ENCODE peak calls at places on chromosomes 13 and 19, in ten cellular contexts. M is heart right ventricle; S is HTR-8/SVneo; K is M059J; Z is IMR-90; B is activated CD4-positive, alpha-beta T cell treated with anti-CD3 and anti-CD28 coated beads for 36 hours; G is pancreas; Q is esophagus squamous epithelium; F is anterior cingulate cortex; C is endothelial cell. E is an unnamed sample.

GRCh38 chr19:1970003-1970805 is 29.2 kb downstream of the CSNK1G2 start:
- DNase-seq in M (no peak), S (peak), K (peak), Z (no peak), B (no peak), G (no peak), Q (no peak), F (no peak), C (no peak), E (no peak)

GRCh38 chr19:41599175-41599966 is 23.4 kb downstream of the CEACAM21 start:
- DNase-seq in M (no peak), S (no peak), K (no peak), Z (no peak), B (no peak), G (no peak), Q (no peak), F (no peak), C (no peak), E (no peak)

GRCh38 chr13:75357576-75358295 is 124.2 kb downstream of the TBC1D4 start:
- DNase-seq in M (no peak), S (peak), K (peak), Z (peak), B (peak), G (no peak), Q (no peak), F (no peak), C (peak), E (peak)

GRCh38 chr19:45468159-45468651 is 409 bp downstream of the FOSB start:
- DNase-seq in M (no peak), S (no peak), K (no peak), Z (no peak), B (peak), G (peak), Q (no peak), F (no peak), C (no peak), E (no peak)

GRCh38 chr13:28220166-28220565 is 81.8 kb downstream of the PAN3 start:
- DNase-seq in M (no peak), S (no peak), K (peak), Z (peak), B (no peak), G (no peak), Q (no peak), F (no peak), C (no peak), E (peak)

GRCh38 chr19:34676697-34677385 is at the start of gene SCGB2B2:
- DNase-seq in M (peak), S (peak), K (no peak), Z (no peak), B (no peak), G (no peak), Q (no peak), F (peak), C (no peak), E (no peak)

GRCh38 chr13:113742000-113742441 is 17.0 kb upstream of the TMEM255B start:
- DNase-seq in M (no peak), S (peak), K (peak), Z (peak), B (peak), G (peak), Q (no peak), F (no peak), C (peak), E (peak)

GRCh38 chr19:39253374-39254149 is 4.9 kb upstream of the IFNL4 start:
- DNase-seq in M (no peak), S (no peak), K (no peak), Z (no peak), B (no peak), G (no peak), Q (no peak), F (no peak), C (no peak), E (no peak)

GRCh38 chr13:95882121-95882520 is 171.1 kb downstream of the UGGT2 start:
- DNase-seq in M (no peak), S (no peak), K (no peak), Z (no peak), B (no peak), G (no peak), Q (no peak), F (no peak), C (no peak), E (no peak)

GRCh38 chr13:88707652-88708051 is 1036.5 kb downstream of the SLITRK5 start:
- DNase-seq in M (no peak), S (no peak), K (no peak), Z (no peak), B (no peak), G (no peak), Q (no peak), F (no peak), C (no peak), E (no peak)

GRCh38 chr19:16301999-16302694 is 22.5 kb upstream of the KLF2 start:
- DNase-seq in M (no peak), S (no peak), K (peak), Z (peak), B (no peak), G (no peak), Q (no peak), F (no peak), C (no peak), E (no peak)

GRCh38 chr19:14167013-14167593 is 30.7 kb upstream of the ASF1B start:
- DNase-seq in M (no peak), S (no peak), K (no peak), Z (no peak), B (no peak), G (no peak), Q (no peak), F (no peak), C (no peak), E (no peak)

GRCh38 chr19:39698535-39698934 is 5.7 kb upstream of the LGALS14 start:
- DNase-seq in M (no peak), S (no peak), K (no peak), Z (no peak), B (no peak), G (no peak), Q (no peak), F (no peak), C (no peak), E (no peak)

GRCh38 chr13:40109324-40109958 is 454.0 kb downstream of the COG6 start:
- DNase-seq in M (no peak), S (peak), K (peak), Z (peak), B (peak), G (no peak), Q (no peak), F (no peak), C (no peak), E (peak)

GRCh38 chr13:99709134-99709533 is 207.9 kb downstream of the TM9SF2 start:
- DNase-seq in M (no peak), S (no peak), K (no peak), Z (no peak), B (no peak), G (no peak), Q (no peak), F (no peak), C (no peak), E (no peak)

GRCh38 chr19:38006361-38007045 is 99.5 kb downstream of the SIPA1L3 start:
- DNase-seq in M (no peak), S (no peak), K (no peak), Z (no peak), B (no peak), G (no peak), Q (no peak), F (no peak), C (no peak), E (no peak)

GRCh38 chr13:32150794-32151193 is 119.2 kb downstream of the FRY start:
- DNase-seq in M (peak), S (no peak), K (peak), Z (peak), B (no peak), G (no peak), Q (no peak), F (no peak), C (no peak), E (peak)

GRCh38 chr19:710767-711166 is 2.0 kb downstream of the PALM start:
- DNase-seq in M (no peak), S (no peak), K (peak), Z (no peak), B (no peak), G (no peak), Q (no peak), F (no peak), C (no peak), E (no peak)

GRCh38 chr13:99033814-99034213 is 56.0 kb upstream of the DOCK9 start:
- DNase-seq in M (no peak), S (peak), K (peak), Z (peak), B (no peak), G (no peak), Q (no peak), F (no peak), C (no peak), E (no peak)

GRCh38 chr19:2618611-2619010 is 83.9 kb downstream of the GNG7 start:
- DNase-seq in M (peak), S (no peak), K (peak), Z (peak), B (peak), G (no peak), Q (no peak), F (no peak), C (no peak), E (no peak)

GRCh38 chr19:12278713-12279112 is 16.0 kb downstream of the ZNF44 start:
- DNase-seq in M (no peak), S (no peak), K (no peak), Z (no peak), B (no peak), G (no peak), Q (no peak), F (no peak), C (no peak), E (no peak)

GRCh38 chr19:29515706-29516357 is 10.0 kb upstream of the VSTM2B start:
- DNase-seq in M (no peak), S (no peak), K (no peak), Z (no peak), B (no peak), G (peak), Q (no peak), F (no peak), C (no peak), E (no peak)

GRCh38 chr13:47168086-47168485 is 271.2 kb upstream of the HTR2A start:
- DNase-seq in M (no peak), S (no peak), K (no peak), Z (peak), B (no peak), G (no peak), Q (no peak), F (no peak), C (no peak), E (peak)

GRCh38 chr19:14906711-14907110 is 20.8 kb upstream of the OR7A17 start:
- DNase-seq in M (no peak), S (no peak), K (no peak), Z (no peak), B (no peak), G (no peak), Q (no peak), F (no peak), C (no peak), E (no peak)

GRCh38 chr13:44578064-44578394 is 1.9 kb upstream of the TSC22D1 start:
- DNase-seq in M (no peak), S (no peak), K (no peak), Z (no peak), B (no peak), G (no peak), Q (no peak), F (no peak), C (no peak), E (no peak)

GRCh38 chr19:46299004-46299509 is 2.2 kb downstream of the HIF3A start:
- DNase-seq in M (peak), S (peak), K (peak), Z (peak), B (no peak), G (peak), Q (no peak), F (peak), C (no peak), E (peak)

GRCh38 chr13:27691207-27691606 is 69.5 kb downstream of the POLR1D start:
- DNase-seq in M (no peak), S (no peak), K (no peak), Z (no peak), B (no peak), G (no peak), Q (no peak), F (no peak), C (no peak), E (no peak)

GRCh38 chr19:1383311-1384084 is at the start of gene NDUFS7:
- DNase-seq in M (peak), S (peak), K (peak), Z (peak), B (peak), G (peak), Q (peak), F (peak), C (peak), E (peak)

GRCh38 chr19:12913011-12913561 is 6.0 kb downstream of the SYCE2 start:
- DNase-seq in M (peak), S (no peak), K (peak), Z (peak), B (no peak), G (peak), Q (no peak), F (peak), C (no peak), E (peak)

GRCh38 chr19:16814526-16815100 is 14.6 kb upstream of the SIN3B start:
- DNase-seq in M (no peak), S (no peak), K (peak), Z (peak), B (no peak), G (no peak), Q (no peak), F (no peak), C (no peak), E (no peak)

GRCh38 chr13:105817011-105817410 is 718.5 kb downstream of the EFNB2 start:
- DNase-seq in M (no peak), S (no peak), K (peak), Z (no peak), B (no peak), G (no peak), Q (no peak), F (no peak), C (no peak), E (no peak)

GRCh38 chr19:42282036-42282762 is 13.1 kb downstream of the CIC start:
- DNase-seq in M (peak), S (no peak), K (peak), Z (peak), B (peak), G (no peak), Q (no peak), F (no peak), C (no peak), E (no peak)

E was measured in AG08396.